ENCODE peak calls at places on chromosome 5, in ten cellular contexts. One of them, this sample, is unnamed.

GRCh38 chr5:124683917-124684555 is 62.4 kb downstream of the ZNF608 start:
- DNase-seq in mammary epithelial cell: no peak
- DNase-seq in fibroblast of mammary gland: no peak
- DNase-seq in activated CD4-positive, alpha-beta memory T cell treated with anti-CD3 and anti-CD28 coated beads, Interleukin-2, amount 10 ng/mL, durations not matched to agents 7 days and 5 days: no peak
- DNase-seq in T-helper 2 cell: no peak
- DNase-seq in hepatic stellate cell: no peak
- DNase-seq in RKO: no peak
- DNase-seq in activated naive CD8-positive, alpha-beta T cell treated with anti-CD3 and anti-CD28 coated beads, Interleukin-2, amount 50 U/mL, for 16 hours: no peak
- DNase-seq in AG08395: no peak
- DNase-seq in left ventricle myocardium inferior: no peak
- DNase-seq in this sample: no peak

GRCh38 chr5:158739941-158740340 is 359.8 kb downstream of the EBF1 start:
- DNase-seq in mammary epithelial cell: no peak
- DNase-seq in fibroblast of mammary gland: peak; percentile 51
- DNase-seq in activated CD4-positive, alpha-beta memory T cell treated with anti-CD3 and anti-CD28 coated beads, Interleukin-2, amount 10 ng/mL, durations not matched to agents 7 days and 5 days: no peak
- DNase-seq in T-helper 2 cell: no peak
- DNase-seq in hepatic stellate cell: no peak
- DNase-seq in RKO: no peak
- DNase-seq in activated naive CD8-positive, alpha-beta T cell treated with anti-CD3 and anti-CD28 coated beads, Interleukin-2, amount 50 U/mL, for 16 hours: no peak
- DNase-seq in AG08395: no peak
- DNase-seq in left ventricle myocardium inferior: no peak
- DNase-seq in this sample: no peak

GRCh38 chr5:5676218-5676617 is 253.7 kb downstream of the ICE1 start:
- DNase-seq in mammary epithelial cell: no peak
- DNase-seq in fibroblast of mammary gland: no peak
- DNase-seq in activated CD4-positive, alpha-beta memory T cell treated with anti-CD3 and anti-CD28 coated beads, Interleukin-2, amount 10 ng/mL, durations not matched to agents 7 days and 5 days: no peak
- DNase-seq in T-helper 2 cell: no peak
- DNase-seq in hepatic stellate cell: no peak
- DNase-seq in RKO: no peak
- DNase-seq in activated naive CD8-positive, alpha-beta T cell treated with anti-CD3 and anti-CD28 coated beads, Interleukin-2, amount 50 U/mL, for 16 hours: no peak
- DNase-seq in AG08395: no peak
- DNase-seq in left ventricle myocardium inferior: no peak
- DNase-seq in this sample: no peak

GRCh38 chr5:4862500-4862899 is 277.6 kb upstream of the ADAMTS16 start:
- DNase-seq in mammary epithelial cell: peak; percentile 14
- DNase-seq in fibroblast of mammary gland: peak; percentile 60
- DNase-seq in activated CD4-positive, alpha-beta memory T cell treated with anti-CD3 and anti-CD28 coated beads, Interleukin-2, amount 10 ng/mL, durations not matched to agents 7 days and 5 days: no peak
- DNase-seq in T-helper 2 cell: no peak
- DNase-seq in hepatic stellate cell: no peak
- DNase-seq in RKO: peak; percentile 67
- DNase-seq in activated naive CD8-positive, alpha-beta T cell treated with anti-CD3 and anti-CD28 coated beads, Interleukin-2, amount 50 U/mL, for 16 hours: no peak
- DNase-seq in AG08395: peak; percentile 30
- DNase-seq in left ventricle myocardium inferior: no peak
- DNase-seq in this sample: peak; percentile 59

GRCh38 chr5:148085934-148086333 is 22.2 kb downstream of the SPINK5 start:
- DNase-seq in mammary epithelial cell: no peak
- DNase-seq in fibroblast of mammary gland: peak; percentile 21
- DNase-seq in activated CD4-positive, alpha-beta memory T cell treated with anti-CD3 and anti-CD28 coated beads, Interleukin-2, amount 10 ng/mL, durations not matched to agents 7 days and 5 days: no peak
- DNase-seq in T-helper 2 cell: no peak
- DNase-seq in hepatic stellate cell: no peak
- DNase-seq in RKO: no peak
- DNase-seq in activated naive CD8-positive, alpha-beta T cell treated with anti-CD3 and anti-CD28 coated beads, Interleukin-2, amount 50 U/mL, for 16 hours: no peak
- DNase-seq in AG08395: no peak
- DNase-seq in left ventricle myocardium inferior: no peak
- DNase-seq in this sample: no peak

GRCh38 chr5:80871541-80871961 is 88.6 kb upstream of the RASGRF2 start:
- DNase-seq in mammary epithelial cell: peak; percentile 27
- DNase-seq in fibroblast of mammary gland: peak; percentile 77
- DNase-seq in activated CD4-positive, alpha-beta memory T cell treated with anti-CD3 and anti-CD28 coated beads, Interleukin-2, amount 10 ng/mL, durations not matched to agents 7 days and 5 days: peak; percentile 18
- DNase-seq in T-helper 2 cell: no peak
- DNase-seq in hepatic stellate cell: peak; percentile 11
- DNase-seq in RKO: peak; percentile 77
- DNase-seq in activated naive CD8-positive, alpha-beta T cell treated with anti-CD3 and anti-CD28 coated beads, Interleukin-2, amount 50 U/mL, for 16 hours: no peak
- DNase-seq in AG08395: no peak
- DNase-seq in left ventricle myocardium inferior: no peak
- DNase-seq in this sample: peak; percentile 60

GRCh38 chr5:74056789-74057164 is 430.8 kb downstream of the ARHGEF28 start:
- DNase-seq in mammary epithelial cell: peak; percentile 47
- DNase-seq in fibroblast of mammary gland: peak; percentile 33
- DNase-seq in activated CD4-positive, alpha-beta memory T cell treated with anti-CD3 and anti-CD28 coated beads, Interleukin-2, amount 10 ng/mL, durations not matched to agents 7 days and 5 days: no peak
- DNase-seq in T-helper 2 cell: no peak
- DNase-seq in hepatic stellate cell: peak; percentile 7
- DNase-seq in RKO: peak; percentile 44
- DNase-seq in activated naive CD8-positive, alpha-beta T cell treated with anti-CD3 and anti-CD28 coated beads, Interleukin-2, amount 50 U/mL, for 16 hours: no peak
- DNase-seq in AG08395: peak; percentile 17
- DNase-seq in left ventricle myocardium inferior: no peak
- DNase-seq in this sample: peak; percentile 52

GRCh38 chr5:1001406-1002270 is 7.0 kb upstream of the NKD2 start:
- DNase-seq in mammary epithelial cell: no peak
- DNase-seq in fibroblast of mammary gland: no peak
- DNase-seq in activated CD4-positive, alpha-beta memory T cell treated with anti-CD3 and anti-CD28 coated beads, Interleukin-2, amount 10 ng/mL, durations not matched to agents 7 days and 5 days: no peak
- DNase-seq in T-helper 2 cell: no peak
- DNase-seq in hepatic stellate cell: no peak
- DNase-seq in RKO: no peak
- DNase-seq in activated naive CD8-positive, alpha-beta T cell treated with anti-CD3 and anti-CD28 coated beads, Interleukin-2, amount 50 U/mL, for 16 hours: no peak
- DNase-seq in AG08395: no peak
- DNase-seq in left ventricle myocardium inferior: peak; percentile 10
- DNase-seq in this sample: no peak

GRCh38 chr5:153965102-153965645 is 73.5 kb downstream of the FAM114A2 start:
- DNase-seq in mammary epithelial cell: peak; percentile 40
- DNase-seq in fibroblast of mammary gland: peak; percentile 60
- DNase-seq in activated CD4-positive, alpha-beta memory T cell treated with anti-CD3 and anti-CD28 coated beads, Interleukin-2, amount 10 ng/mL, durations not matched to agents 7 days and 5 days: peak; percentile 49
- DNase-seq in T-helper 2 cell: no peak
- DNase-seq in hepatic stellate cell: peak; percentile 72
- DNase-seq in RKO: peak; percentile 55
- DNase-seq in activated naive CD8-positive, alpha-beta T cell treated with anti-CD3 and anti-CD28 coated beads, Interleukin-2, amount 50 U/mL, for 16 hours: no peak
- DNase-seq in AG08395: peak; percentile 82
- DNase-seq in left ventricle myocardium inferior: no peak
- DNase-seq in this sample: peak; percentile 81

GRCh38 chr5:114261989-114262388 is 99.9 kb upstream of the KCNN2 start:
- DNase-seq in mammary epithelial cell: no peak
- DNase-seq in fibroblast of mammary gland: no peak
- DNase-seq in activated CD4-positive, alpha-beta memory T cell treated with anti-CD3 and anti-CD28 coated beads, Interleukin-2, amount 10 ng/mL, durations not matched to agents 7 days and 5 days: no peak
- DNase-seq in T-helper 2 cell: no peak
- DNase-seq in hepatic stellate cell: no peak
- DNase-seq in RKO: no peak
- DNase-seq in activated naive CD8-positive, alpha-beta T cell treated with anti-CD3 and anti-CD28 coated beads, Interleukin-2, amount 50 U/mL, for 16 hours: no peak
- DNase-seq in AG08395: no peak
- DNase-seq in left ventricle myocardium inferior: no peak
- DNase-seq in this sample: no peak

GRCh38 chr5:67301285-67301904 is 104.8 kb upstream of the CD180 start:
- DNase-seq in mammary epithelial cell: peak; percentile 89
- DNase-seq in fibroblast of mammary gland: peak; percentile 95
- DNase-seq in activated CD4-positive, alpha-beta memory T cell treated with anti-CD3 and anti-CD28 coated beads, Interleukin-2, amount 10 ng/mL, durations not matched to agents 7 days and 5 days: no peak
- DNase-seq in T-helper 2 cell: no peak
- DNase-seq in hepatic stellate cell: no peak
- DNase-seq in RKO: peak; percentile 82
- DNase-seq in activated naive CD8-positive, alpha-beta T cell treated with anti-CD3 and anti-CD28 coated beads, Interleukin-2, amount 50 U/mL, for 16 hours: no peak
- DNase-seq in AG08395: peak; percentile 72
- DNase-seq in left ventricle myocardium inferior: peak; percentile 66
- DNase-seq in this sample: peak; percentile 77

GRCh38 chr5:3317051-3317795 is 278.4 kb upstream of the IRX1 start:
- DNase-seq in mammary epithelial cell: no peak
- DNase-seq in fibroblast of mammary gland: no peak
- DNase-seq in activated CD4-positive, alpha-beta memory T cell treated with anti-CD3 and anti-CD28 coated beads, Interleukin-2, amount 10 ng/mL, durations not matched to agents 7 days and 5 days: no peak
- DNase-seq in T-helper 2 cell: no peak
- DNase-seq in hepatic stellate cell: no peak
- DNase-seq in RKO: no peak
- DNase-seq in activated naive CD8-positive, alpha-beta T cell treated with anti-CD3 and anti-CD28 coated beads, Interleukin-2, amount 50 U/mL, for 16 hours: no peak
- DNase-seq in AG08395: no peak
- DNase-seq in left ventricle myocardium inferior: no peak
- DNase-seq in this sample: peak; percentile 25

GRCh38 chr5:141260458-141261237 is 15.5 kb downstream of the PCDHB15 start:
- DNase-seq in mammary epithelial cell: no peak
- DNase-seq in fibroblast of mammary gland: peak; percentile 14
- DNase-seq in activated CD4-positive, alpha-beta memory T cell treated with anti-CD3 and anti-CD28 coated beads, Interleukin-2, amount 10 ng/mL, durations not matched to agents 7 days and 5 days: no peak
- DNase-seq in T-helper 2 cell: no peak
- DNase-seq in hepatic stellate cell: no peak
- DNase-seq in RKO: no peak
- DNase-seq in activated naive CD8-positive, alpha-beta T cell treated with anti-CD3 and anti-CD28 coated beads, Interleukin-2, amount 50 U/mL, for 16 hours: no peak
- DNase-seq in AG08395: no peak
- DNase-seq in left ventricle myocardium inferior: no peak
- DNase-seq in this sample: peak; percentile 7

GRCh38 chr5:177141496-177141895 is 7.9 kb downstream of the NSD1 start:
- DNase-seq in mammary epithelial cell: no peak
- DNase-seq in fibroblast of mammary gland: no peak
- DNase-seq in activated CD4-positive, alpha-beta memory T cell treated with anti-CD3 and anti-CD28 coated beads, Interleukin-2, amount 10 ng/mL, durations not matched to agents 7 days and 5 days: no peak
- DNase-seq in T-helper 2 cell: no peak
- DNase-seq in hepatic stellate cell: no peak
- DNase-seq in RKO: no peak
- DNase-seq in activated naive CD8-positive, alpha-beta T cell treated with anti-CD3 and anti-CD28 coated beads, Interleukin-2, amount 50 U/mL, for 16 hours: no peak
- DNase-seq in AG08395: no peak
- DNase-seq in left ventricle myocardium inferior: no peak
- DNase-seq in this sample: no peak